ENCODE peak calls at places on chromosomes 11 and 22, in nine cellular contexts. G, U, Z, E, R, S, L, O and A are unnamed samples.

GRCh38 chr22:45671051-45671782 is 417 bp upstream of the ATXN10 start:
- DNase-seq in O (no peak), Z (no peak), S (no peak), L (no peak), U (no peak), G (peak; percentile 16), E (peak; percentile 73), R (no peak), A (peak; percentile 19)

GRCh38 chr11:118265954-118266353 is 1.9 kb upstream of the MPZL2 start:
- DNase-seq in R (no peak), E (no peak), U (peak; percentile 87), Z (no peak), O (peak; percentile 55), L (no peak), S (peak; percentile 35), G (peak; percentile 83), A (no peak)

GRCh38 chr22:32531955-32532818 is 57.6 kb downstream of the FBXO7 start:
- DNase-seq in U (peak; percentile 56), O (peak; percentile 84), L (peak; percentile 52), G (peak; percentile 51), E (peak; percentile 94), S (peak; percentile 93), Z (peak; percentile 69), R (no peak), A (no peak)

GRCh38 chr11:6307879-6308278 is 12.4 kb downstream of the CAVIN3 start:
- DNase-seq in S (no peak), E (no peak), R (no peak), Z (no peak), O (no peak), U (no peak), G (no peak), L (no peak), A (no peak)

GRCh38 chr11:126109941-126110731 is 47.5 kb upstream of the CDON start:
- DNase-seq in U (no peak), S (no peak), E (no peak), R (no peak), O (peak; percentile 83), G (no peak), L (peak; percentile 48), Z (no peak), A (no peak)

GRCh38 chr11:45275823-45276222 is 10.3 kb downstream of the SYT13 start:
- DNase-seq in E (no peak), O (no peak), R (no peak), Z (no peak), S (no peak), L (no peak), G (no peak), U (no peak), A (no peak)

GRCh38 chr11:70109006-70109405 is 30.9 kb downstream of the ANO1 start:
- DNase-seq in G (no peak), L (no peak), U (no peak), S (no peak), E (no peak), R (no peak), O (peak; percentile 51), Z (no peak), A (no peak)

GRCh38 chr11:102385053-102385976 is 38.3 kb downstream of the BIRC2 start:
- DNase-seq in U (no peak), L (no peak), Z (no peak), O (no peak), E (no peak), S (no peak), R (no peak), G (no peak), A (peak; percentile 46)

GRCh38 chr11:46917109-46918086 is 952 bp downstream of the LRP4 start:
- DNase-seq in U (no peak), Z (no peak), G (peak; percentile 14), E (peak; percentile 65), R (peak; percentile 48), S (no peak), L (no peak), O (no peak), A (no peak)

DNA sequence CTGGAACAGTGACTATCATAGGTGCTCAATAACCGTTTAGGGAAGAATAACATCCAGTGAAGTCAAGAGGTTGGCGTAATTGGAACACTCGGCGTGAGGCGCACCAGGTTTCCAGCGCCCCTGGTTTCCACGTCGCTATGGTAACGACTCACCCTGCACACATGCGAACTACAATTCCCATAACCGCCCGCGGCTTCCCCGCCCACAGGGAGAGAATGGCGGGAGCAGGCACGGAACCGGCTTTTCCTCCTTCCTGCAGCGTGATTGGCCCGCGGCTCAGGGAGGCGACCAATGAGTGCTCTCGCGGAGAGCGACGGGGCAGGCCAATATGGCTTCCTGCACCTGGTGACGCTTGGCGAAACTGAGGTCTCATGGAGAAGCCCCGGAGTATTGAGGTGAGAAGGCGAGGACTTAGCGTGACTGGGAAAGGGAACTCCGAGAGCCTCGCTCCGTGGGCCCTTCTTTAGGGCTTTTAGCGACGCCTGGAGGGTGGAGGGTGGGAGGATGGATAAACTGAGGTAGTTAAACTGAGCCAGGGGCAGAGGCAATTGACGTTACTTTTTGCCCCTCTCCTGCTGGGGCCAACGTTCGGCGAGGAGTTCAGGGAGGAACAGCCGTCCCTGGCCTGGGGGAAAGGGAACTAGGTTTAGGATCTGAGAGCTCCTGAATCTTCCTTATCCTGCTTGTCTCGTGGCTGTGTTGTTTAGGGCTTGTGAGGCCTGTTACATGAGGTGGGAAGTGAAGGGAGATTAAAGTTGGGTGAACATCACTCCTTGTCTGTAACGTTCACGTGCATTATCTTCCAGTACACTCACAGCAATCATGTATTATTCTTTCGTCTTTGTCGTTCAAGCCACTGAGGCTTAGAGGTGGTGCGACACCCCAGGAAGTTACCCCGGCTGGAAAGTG is at the start of gene L3MBTL2:
- DNase-seq in Z (peak; percentile 97), O (peak; percentile 99), G (peak; percentile 98), U (peak; percentile 98), E (peak; percentile 99), R (peak; percentile 96), L (peak; percentile 95), S (peak; percentile 98), A (peak; percentile 97)
- TF ChIP-seq POLR2A in Z (peak; percentile 52), O (peak; percentile 10), G (peak; percentile 46), U (no peak), E (peak; percentile 61), R (peak; percentile 71), L (peak; percentile 38), S (peak; percentile 63), A (peak; percentile 88)

DNA sequence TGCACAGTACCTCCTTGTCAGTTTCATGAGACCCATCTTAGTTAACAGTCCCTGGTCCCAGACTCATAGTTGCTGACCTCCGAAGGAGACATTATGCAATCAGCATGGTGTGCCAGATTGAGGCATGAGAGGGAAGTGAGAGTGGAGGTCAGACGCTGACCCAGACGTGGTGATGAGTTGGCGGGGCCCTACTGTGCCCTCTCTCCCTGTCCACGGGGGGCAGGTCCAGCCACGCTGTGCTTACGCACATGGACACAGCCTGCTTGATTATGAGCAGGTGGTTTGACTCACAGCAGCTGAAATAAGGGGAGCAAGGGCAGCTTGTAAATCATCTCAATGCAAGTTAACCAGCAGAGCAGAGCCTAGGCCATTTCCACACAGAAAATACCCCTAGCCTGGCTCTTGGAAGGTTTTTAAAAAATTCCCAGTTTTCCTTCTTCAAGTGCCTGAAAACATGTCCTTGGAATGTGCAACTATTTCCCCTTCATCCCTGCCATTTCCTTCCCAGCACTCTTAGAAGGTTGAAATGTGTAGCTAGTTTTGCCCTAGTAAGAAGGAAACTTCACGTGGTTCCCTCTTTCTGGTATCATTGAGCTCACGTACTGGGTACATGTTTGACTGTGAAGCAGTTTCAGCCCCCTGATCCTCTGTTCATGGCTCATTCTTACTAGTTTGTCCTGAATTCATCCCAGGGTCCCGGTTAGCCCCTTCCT is 122.6 kb upstream of the SORL1-AS1 start:
- DNase-seq in U (peak; percentile 32), O (peak; percentile 90), R (no peak), L (peak; percentile 94), S (peak; percentile 55), E (peak; percentile 82), G (peak; percentile 41), Z (peak; percentile 80), A (no peak)
- TF ChIP-seq POLR2A in U (no peak), O (no peak), R (no peak), L (no peak), S (no peak), E (no peak), G (no peak), Z (no peak), A (no peak)

GRCh38 chr11:67286621-67287333 is 2.3 kb upstream of the ANKRD13D start:
- DNase-seq in G (no peak), U (no peak), Z (no peak), R (no peak), E (peak; percentile 74), S (no peak), O (peak; percentile 60), L (peak; percentile 73), A (no peak)
- TF ChIP-seq POLR2A in G (no peak), U (no peak), Z (no peak), R (no peak), E (no peak), S (no peak), O (peak; percentile 6), L (peak; percentile 37), A (no peak)

GRCh38 chr22:19630614-19631013 is 83.7 kb upstream of the SEPTIN5 start:
- DNase-seq in U (no peak), Z (no peak), L (no peak), G (no peak), E (no peak), S (no peak), R (no peak), O (no peak), A (no peak)

GRCh38 chr22:19634206-19634536 is 80.1 kb upstream of the SEPTIN5 start:
- DNase-seq in G (no peak), Z (no peak), L (no peak), R (no peak), U (no peak), E (peak; percentile 40), O (no peak), S (no peak), A (no peak)

GRCh38 chr22:19629720-19630419 is 84.4 kb upstream of the SEPTIN5 start:
- DNase-seq in E (peak; percentile 83), S (peak; percentile 79), O (peak; percentile 90), U (peak; percentile 86), L (peak; percentile 86), Z (peak; percentile 77), G (peak; percentile 79), R (peak; percentile 84), A (peak; percentile 73)

GRCh38 chr22:19632671-19633148 is 81.6 kb upstream of the SEPTIN5 start:
- DNase-seq in G (no peak), S (no peak), E (peak; percentile 47), L (no peak), U (no peak), R (no peak), O (peak; percentile 39), Z (no peak), A (no peak)

GRCh38 chr22:19631899-19632670 is 82.2 kb upstream of the SEPTIN5 start:
- DNase-seq in U (no peak), Z (no peak), R (peak; percentile 46), L (peak; percentile 77), G (no peak), E (peak; percentile 43), S (no peak), O (peak; percentile 48), A (peak; percentile 49)
- TF ChIP-seq POLR2A in U (no peak), Z (no peak), R (no peak), L (no peak), G (no peak), E (no peak), S (no peak), O (no peak), A (no peak)